ENCODE peak calls at places on chromosome 4, in nine cellular contexts. F, H, U, G, R, S, B, I and D are unnamed samples.

GRCh38 chr4:75723117-75723801 is 1.1 kb upstream of the USO1 start:
- DNase-seq in F (no peak), H (no peak), U (no peak), G (no peak), R (no peak), S (peak; percentile 53), B (peak; percentile 72), I (no peak), D (peak; percentile 40)

GRCh38 chr4:74624351-74625151 is 169.8 kb downstream of the BTC start:
- DNase-seq in F (peak; percentile 70), H (no peak), U (no peak), G (no peak), R (no peak), S (peak; percentile 85), B (peak; percentile 95), I (no peak), D (peak; percentile 60)

GRCh38 chr4:55303818-55304217 is 42.2 kb upstream of the SRD5A3 start:
- DNase-seq in F (no peak), H (no peak), U (no peak), G (no peak), R (peak; percentile 10), S (no peak), B (peak; percentile 85), I (no peak), D (peak; percentile 77)

GRCh38 chr4:86594559-86595425 is 677 bp downstream of the PTPN13 start:
- DNase-seq in F (no peak), H (peak; percentile 30), U (peak; percentile 72), G (peak; percentile 25), R (peak; percentile 17), S (no peak), B (peak; percentile 88), I (peak; percentile 79), D (no peak)

GRCh38 chr4:38424171-38424871 is 239.7 kb upstream of the KLF3 start:
- DNase-seq in F (no peak), H (peak; percentile 69), U (peak; percentile 79), G (no peak), R (peak; percentile 10), S (peak; percentile 93), B (no peak), I (no peak), D (no peak)

GRCh38 chr4:43351970-43352806 is 459.7 kb downstream of the GRXCR1 start:
- DNase-seq in F (no peak), H (no peak), U (no peak), G (no peak), R (no peak), S (peak; percentile 86), B (no peak), I (no peak), D (no peak)

GRCh38 chr4:7253806-7254205 is 61.5 kb downstream of the SORCS2 start:
- DNase-seq in F (no peak), H (no peak), U (no peak), G (no peak), R (no peak), S (no peak), B (peak; percentile 23), I (no peak), D (no peak)

GRCh38 chr4:185932491-185932890 is 120.5 kb upstream of the SORBS2 start:
- DNase-seq in F (no peak), H (no peak), U (no peak), G (no peak), R (no peak), S (no peak), B (peak; percentile 61), I (no peak), D (no peak)

GRCh38 chr4:85701881-85702321 is 227.0 kb downstream of the ARHGAP24 start:
- DNase-seq in F (no peak), H (no peak), U (no peak), G (no peak), R (no peak), S (no peak), B (no peak), I (no peak), D (no peak)

GRCh38 chr4:11427201-11427996 is 1.3 kb downstream of the HS3ST1 start:
- DNase-seq in F (no peak), H (no peak), U (peak; percentile 75), G (no peak), R (no peak), S (no peak), B (peak; percentile 7), I (no peak), D (no peak)

GRCh38 chr4:141134051-141134450 is 782 bp upstream of the RNF150 start:
- DNase-seq in F (no peak), H (no peak), U (no peak), G (no peak), R (no peak), S (no peak), B (peak; percentile 18), I (no peak), D (no peak)

GRCh38 chr4:101183658-101184373 is 163.5 kb downstream of the PPP3CA start:
- DNase-seq in F (no peak), H (no peak), U (no peak), G (no peak), R (no peak), S (no peak), B (peak; percentile 53), I (no peak), D (peak; percentile 40)

GRCh38 chr4:183838987-183839712 is 66.0 kb upstream of the STOX2 start:
- DNase-seq in F (no peak), H (no peak), U (peak; percentile 65), G (no peak), R (no peak), S (no peak), B (no peak), I (no peak), D (no peak)

GRCh38 chr4:158621729-158622128 is 50.0 kb downstream of the C4orf46 start:
- DNase-seq in F (no peak), H (no peak), U (no peak), G (no peak), R (no peak), S (no peak), B (no peak), I (no peak), D (no peak)

GRCh38 chr4:107519057-107519456 is 201.0 kb downstream of the PAPSS1 start:
- DNase-seq in F (no peak), H (peak; percentile 19), U (peak; percentile 68), G (no peak), R (no peak), S (peak; percentile 25), B (peak; percentile 24), I (no peak), D (no peak)

GRCh38 chr4:125390126-125390525 is 75.4 kb downstream of the FAT4 start:
- DNase-seq in F (peak; percentile 69), H (no peak), U (no peak), G (no peak), R (peak; percentile 40), S (no peak), B (peak; percentile 86), I (no peak), D (peak; percentile 8)

GRCh38 chr4:42282081-42282901 is 115.0 kb upstream of the SHISA3 start:
- DNase-seq in F (no peak), H (peak; percentile 59), U (peak; percentile 81), G (no peak), R (peak; percentile 63), S (peak; percentile 65), B (peak; percentile 30), I (peak; percentile 8), D (peak; percentile 16)

DNA sequence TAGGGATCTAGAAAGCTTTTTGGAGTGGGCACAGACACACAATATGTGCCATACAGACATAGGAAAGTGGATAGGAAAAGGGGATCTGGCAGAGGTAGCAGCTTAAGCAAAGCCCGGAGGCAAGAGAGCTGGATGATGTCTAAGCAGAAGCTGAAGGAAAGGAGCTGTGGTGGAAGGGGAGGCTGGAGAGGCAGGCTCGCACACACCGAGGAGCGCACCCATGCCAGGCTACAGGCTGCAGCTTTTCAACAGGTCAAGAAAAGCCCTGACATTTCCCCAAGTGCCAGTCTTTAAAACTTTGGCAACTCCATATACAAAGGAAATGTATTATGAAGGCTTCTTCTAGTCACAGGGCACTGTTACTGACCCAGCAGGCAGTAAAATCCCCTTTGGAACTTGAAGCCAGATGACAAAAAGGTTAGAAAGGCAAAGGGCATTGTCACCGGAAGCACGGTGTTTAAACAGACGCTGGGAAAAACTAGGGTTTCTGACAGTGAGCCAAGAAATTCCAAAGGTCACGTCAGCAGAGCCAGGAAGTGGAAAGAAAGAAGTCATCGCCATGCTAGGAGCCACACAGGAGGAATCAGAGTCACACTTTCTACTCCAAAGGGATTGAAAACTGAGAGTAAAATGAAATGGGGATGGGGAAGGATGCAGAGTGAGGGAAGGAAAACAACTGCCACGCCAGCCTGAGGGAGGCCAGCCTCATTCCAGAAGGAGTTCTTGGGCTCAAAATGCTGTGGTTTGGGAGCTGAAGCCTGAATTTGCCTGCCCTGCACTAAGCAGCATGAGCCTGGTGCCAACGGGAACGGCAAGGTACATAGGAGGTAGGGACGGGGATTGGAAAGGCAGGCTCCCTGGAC is 67.1 kb downstream of the SOWAHB start:
- DNase-seq in F (peak; percentile 88), H (peak; percentile 91), U (peak; percentile 71), G (peak; percentile 22), R (peak; percentile 77), S (peak; percentile 94), B (peak; percentile 83), I (no peak), D (no peak)
- H3K27ac ChIP-seq in F (peak overlapping the region; percentile 87), H (peak overlapping the region; percentile 87), U (peak overlapping the region; percentile 75), G (peak overlapping the region; percentile 72), R (peak overlapping the region; percentile 61), S (peak overlapping the region; percentile 92), B (peak overlapping the region; percentile 71), I (peak overlapping the region; percentile 26), D (peak overlapping the region; percentile 63)

GRCh38 chr4:147042046-147042445 is 96.4 kb upstream of the TTC29 start:
- DNase-seq in F (no peak), H (no peak), U (no peak), G (no peak), R (no peak), S (no peak), B (no peak), I (no peak), D (no peak)
- H3K27ac ChIP-seq in F (no peak overlapping the region), H (no peak overlapping the region), U (no peak overlapping the region), G (no peak overlapping the region), R (no peak overlapping the region), S (no peak overlapping the region), B (no peak overlapping the region), I (no peak overlapping the region), D (no peak overlapping the region)

DNA sequence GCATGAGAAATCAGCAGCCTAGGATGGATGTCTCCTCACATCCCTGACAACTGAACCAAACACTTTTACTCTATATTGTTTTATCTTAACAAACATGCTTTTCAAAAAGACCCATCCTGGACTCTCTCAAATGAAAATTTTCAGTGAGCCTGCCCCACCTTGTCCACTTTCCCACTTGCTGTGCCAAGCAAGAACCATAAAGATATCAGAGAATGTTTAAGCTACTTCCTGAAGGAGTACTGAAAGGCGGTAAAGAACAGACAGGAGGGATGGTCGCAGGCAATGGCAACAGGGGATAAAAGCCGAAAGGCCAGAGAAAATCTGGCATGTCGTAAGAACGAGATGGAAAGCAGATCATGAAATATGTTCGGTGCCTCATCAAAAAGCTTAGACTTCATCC is 10.5 kb downstream of the APBB2 start:
- DNase-seq in F (no peak), H (no peak), U (no peak), G (no peak), R (no peak), S (no peak), B (no peak), I (no peak), D (no peak)
- H3K27ac ChIP-seq in F (peak overlapping the region; percentile 39), H (no peak overlapping the region), U (no peak overlapping the region), G (peak overlapping the region; percentile 26), R (peak overlapping the region; percentile 60), S (no peak overlapping the region), B (peak overlapping the region; percentile 51), I (no peak overlapping the region), D (no peak overlapping the region)

DNA sequence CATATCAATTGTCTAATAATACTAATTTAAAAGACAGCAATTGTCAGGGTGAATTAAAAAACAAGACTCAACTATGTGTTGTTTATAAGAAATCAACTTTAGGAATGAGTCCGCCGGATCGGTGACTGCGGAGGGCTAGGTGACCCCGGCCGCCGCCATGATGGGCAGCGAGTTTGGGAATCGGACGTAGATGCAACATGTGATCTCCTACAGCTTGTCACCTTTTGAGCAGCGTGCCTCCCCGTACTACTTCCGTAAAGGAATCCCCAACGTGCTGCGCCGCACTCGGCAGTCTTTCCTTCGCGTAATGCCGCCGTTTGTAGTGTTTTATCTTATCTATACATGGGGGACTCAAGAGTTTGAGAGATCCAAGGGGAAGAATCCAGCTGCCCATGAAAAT is 742.5 kb upstream of the PABPC4L start:
- DNase-seq in F (no peak), H (no peak), U (no peak), G (no peak), R (no peak), S (no peak), B (no peak), I (no peak), D (no peak)
- H3K27ac ChIP-seq in F (no peak overlapping the region), H (no peak overlapping the region), U (no peak overlapping the region), G (no peak overlapping the region), R (no peak overlapping the region), S (no peak overlapping the region), B (no peak overlapping the region), I (no peak overlapping the region), D (no peak overlapping the region)